ENCODE peak calls at places on chromosomes 4 and X, in eight cellular contexts. M is cardiac muscle cell, D is AG09309, Q is heart right ventricle, N is thyroid gland, A is progenitor cell of endocrine pancreas, E is AG04449, U is left lung. L is an unnamed sample.

GRCh38 chr4:141375855-141376254 is 155.2 kb downstream of the ZNF330 start:
- DNase-seq in D (peak; percentile 89), A (no peak), M (peak; percentile 84), U (no peak), E (peak; percentile 72), Q (no peak), N (peak; percentile 40), L (no peak)

GRCh38 chr4:4981827-4982226 is 37.4 kb downstream of the CYTL1 start:
- DNase-seq in M (no peak), U (no peak), N (no peak), Q (no peak), D (no peak), A (no peak), E (no peak), L (no peak)

GRCh38 chr4:7781361-7781760 is 158.3 kb downstream of the AFAP1 start:
- DNase-seq in Q (no peak), M (peak; percentile 84), D (no peak), U (no peak), A (no peak), E (no peak), N (no peak), L (no peak)

GRCh38 chr4:80336582-80336981 is 1.1 kb downstream of the CFAP299 start:
- DNase-seq in E (no peak), A (no peak), M (peak; percentile 35), D (no peak), N (peak; percentile 46), U (no peak), Q (no peak), L (no peak)

GRCh38 chr4:170015285-170015684 is 10.9 kb downstream of the MFAP3L start:
- DNase-seq in U (no peak), E (no peak), A (no peak), D (no peak), Q (peak; percentile 27), N (peak; percentile 27), M (no peak), L (no peak)

GRCh38 chr4:1204286-1204827 is 32.0 kb upstream of the SPON2 start:
- DNase-seq in M (no peak), U (no peak), Q (no peak), A (no peak), D (no peak), N (no peak), E (no peak), L (no peak)

GRCh38 chr4:15493411-15493810 is 23.7 kb downstream of the CC2D2A start:
- DNase-seq in Q (no peak), E (no peak), A (no peak), U (no peak), D (no peak), M (no peak), N (no peak), L (no peak)

GRCh38 chr4:69089388-69089787 is 6.9 kb upstream of the UGT2B7 start:
- DNase-seq in U (no peak), A (no peak), Q (no peak), D (no peak), N (no peak), M (no peak), E (no peak), L (no peak)

GRCh38 chr4:138670681-138671080 is 344.9 kb upstream of the NOCT start:
- DNase-seq in N (no peak), A (no peak), E (no peak), Q (no peak), D (no peak), U (no peak), M (no peak), L (no peak)

GRCh38 chr4:141240671-141241070 is 20.0 kb downstream of the ZNF330 start:
- DNase-seq in Q (no peak), N (no peak), D (no peak), A (no peak), E (no peak), U (no peak), M (no peak), L (no peak)

GRCh38 chrX:21661316-21661715 is 3.2 kb upstream of the KLHL34 start:
- DNase-seq in E (no peak), Q (no peak), D (no peak), M (no peak), N (no peak), A (no peak), U (no peak), L (no peak)

GRCh38 chr4:88759039-88759631 is 61.5 kb upstream of the NAP1L5 start:
- DNase-seq in Q (no peak), M (peak; percentile 83), E (peak; percentile 17), D (peak; percentile 18), N (peak; percentile 26), A (no peak), U (no peak), L (peak; percentile 35)

GRCh38 chr4:107098403-107098802 is 62.3 kb upstream of the DKK2 start:
- DNase-seq in N (no peak), E (no peak), A (no peak), D (no peak), U (no peak), M (no peak), Q (no peak), L (no peak)

GRCh38 chrX:94204524-94204923 is 530.5 kb downstream of the FAM133A start:
- DNase-seq in U (no peak), M (no peak), E (no peak), N (no peak), Q (no peak), A (no peak), D (no peak), L (no peak)

GRCh38 chr4:6873291-6873690 is 36.3 kb upstream of the TBC1D14 start:
- DNase-seq in D (no peak), M (peak; percentile 35), E (no peak), U (no peak), Q (no peak), N (no peak), A (no peak), L (no peak)

GRCh38 chrX:17355976-17356375 is 19.0 kb upstream of the NHS start:
- DNase-seq in Q (no peak), D (no peak), M (no peak), N (no peak), A (no peak), E (no peak), U (no peak), L (no peak)

GRCh38 chr4:54586343-54586953 is 71.3 kb upstream of the KIT start:
- DNase-seq in Q (no peak), E (peak; percentile 46), N (no peak), U (no peak), A (no peak), D (peak; percentile 71), M (peak; percentile 2), L (no peak)

GRCh38 chr4:78660559-78660958 is 109.0 kb downstream of the ANXA3 start:
- DNase-seq in N (no peak), M (no peak), A (no peak), U (no peak), Q (no peak), E (no peak), D (no peak), L (no peak)

GRCh38 chr4:561456-561855 is 14.6 kb downstream of the TMEM271 start:
- DNase-seq in U (no peak), M (no peak), E (no peak), D (no peak), A (no peak), N (no peak), Q (no peak), L (no peak)

GRCh38 chrX:101803451-101803850 is 128.4 kb downstream of the ZMAT1 start:
- DNase-seq in N (no peak), E (peak; percentile 0), D (no peak), Q (no peak), M (peak; percentile 16), A (no peak), U (no peak), L (no peak)

GRCh38 chr4:173288698-173289350 is 45.3 kb downstream of the HMGB2 start:
- DNase-seq in D (no peak), Q (no peak), M (peak; percentile 23), N (no peak), E (no peak), U (no peak), A (no peak), L (no peak)

GRCh38 chr4:173287486-173287885 is 46.7 kb downstream of the HMGB2 start:
- DNase-seq in N (no peak), M (no peak), E (no peak), A (no peak), D (no peak), U (no peak), Q (no peak), L (no peak)

GRCh38 chr4:173289351-173289725 is 44.8 kb downstream of the HMGB2 start:
- DNase-seq in D (no peak), E (no peak), N (no peak), A (no peak), M (peak; percentile 58), U (no peak), Q (no peak), L (no peak)

GRCh38 chr4:173284463-173284862 is 49.7 kb downstream of the HMGB2 start:
- DNase-seq in U (no peak), Q (no peak), N (no peak), D (no peak), E (no peak), M (no peak), A (no peak), L (no peak)

GRCh38 chr4:173288296-173288695 is 45.9 kb downstream of the HMGB2 start:
- DNase-seq in N (peak; percentile 21), U (no peak), M (peak; percentile 84), E (peak; percentile 17), A (peak; percentile 60), Q (no peak), D (no peak), L (peak; percentile 72)
- TF ChIP-seq CTCF in N (peak; percentile 32), U (peak; percentile 47), M (peak; percentile 61), E (peak; percentile 48), A (peak; percentile 67), Q (peak; percentile 73), D (peak; percentile 68), L (peak; percentile 69)

GRCh38 chr4:112517067-112517588 is 1.1 kb upstream of the NEUROG2 start:
- DNase-seq in A (no peak), M (no peak), Q (no peak), N (no peak), E (no peak), U (no peak), D (no peak), L (peak; percentile 53)
- TF ChIP-seq CTCF in A (no peak), M (no peak), Q (no peak), N (no peak), E (no peak), U (no peak), D (no peak), L (no peak)

GRCh38 chr4:89868999-89869589 is 25.6 kb upstream of the MMRN1 start:
- DNase-seq in Q (no peak), A (no peak), U (no peak), D (no peak), M (peak; percentile 27), N (no peak), E (no peak), L (no peak)
- TF ChIP-seq CTCF in Q (peak; percentile 63), A (peak; percentile 62), U (no peak), D (peak; percentile 26), M (peak; percentile 55), N (peak; percentile 70), E (no peak), L (peak; percentile 35)

GRCh38 chr4:77284036-77284435 is 127.0 kb downstream of the CCNG2 start:
- DNase-seq in U (no peak), N (no peak), A (no peak), D (no peak), Q (no peak), E (no peak), M (no peak), L (no peak)

DNA sequence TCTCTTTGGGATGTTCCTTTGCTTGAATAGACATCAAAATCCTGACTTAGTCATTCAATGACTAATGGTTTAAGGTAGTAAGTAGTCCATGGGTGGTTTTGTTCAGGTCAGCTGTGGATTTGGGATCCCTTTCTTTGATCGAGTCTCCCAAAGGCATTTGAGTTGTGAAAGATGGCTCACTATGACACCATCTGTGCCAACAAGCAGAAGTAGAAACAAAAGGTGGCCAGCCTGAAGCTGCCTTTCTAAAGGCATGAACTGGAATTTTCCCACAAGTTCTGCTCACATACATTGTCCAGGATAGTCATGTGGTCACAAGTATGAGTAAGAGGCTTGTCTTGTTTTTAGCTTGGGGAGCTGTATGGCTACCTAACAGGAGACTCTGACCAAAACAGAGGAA is 129.9 kb downstream of the CCNG2 start:
- DNase-seq in N (no peak), E (no peak), M (no peak), Q (no peak), D (no peak), U (no peak), A (no peak), L (no peak)
- TF ChIP-seq CTCF in N (no peak), E (no peak), M (no peak), Q (no peak), D (no peak), U (no peak), A (no peak), L (no peak)

L was measured in glutamatergic neuron.